ENCODE peak calls at places on chromosomes 7 and 10, in six cellular contexts. One of them, this sample, is unnamed.

GRCh38 chr7:55119571-55119970 is 100.8 kb downstream of the EGFR start:
- DNase-seq in HCEC 1CT: no peak
- DNase-seq in activated T-cell treated with anti-CD3 and anti-CD28 coated beads, Interleukin-2, amount 50 U/mL, for 1 hour: no peak
- DNase-seq in heart right ventricle: no peak
- DNase-seq in psoas muscle: no peak
- DNase-seq in KBM-7: no peak
- DNase-seq in this sample: no peak

GRCh38 chr10:130772676-130773075 is 538.8 kb downstream of the TCERG1L start:
- DNase-seq in HCEC 1CT: no peak
- DNase-seq in activated T-cell treated with anti-CD3 and anti-CD28 coated beads, Interleukin-2, amount 50 U/mL, for 1 hour: no peak
- DNase-seq in heart right ventricle: no peak
- DNase-seq in psoas muscle: no peak
- DNase-seq in KBM-7: no peak
- DNase-seq in this sample: no peak

GRCh38 chr10:97596101-97597055 is 6.9 kb downstream of the C10orf62 start:
- DNase-seq in HCEC 1CT: peak
- DNase-seq in activated T-cell treated with anti-CD3 and anti-CD28 coated beads, Interleukin-2, amount 50 U/mL, for 1 hour: no peak
- DNase-seq in heart right ventricle: no peak
- DNase-seq in psoas muscle: peak
- DNase-seq in KBM-7: no peak
- DNase-seq in this sample: no peak

GRCh38 chr10:61835909-61836232 is 65.6 kb upstream of the ARID5B start:
- DNase-seq in HCEC 1CT: peak
- DNase-seq in activated T-cell treated with anti-CD3 and anti-CD28 coated beads, Interleukin-2, amount 50 U/mL, for 1 hour: no peak
- DNase-seq in heart right ventricle: no peak
- DNase-seq in psoas muscle: no peak
- DNase-seq in KBM-7: no peak
- DNase-seq in this sample: no peak

GRCh38 chr7:157457355-157458253 is 120.8 kb downstream of the DNAJB6 start:
- DNase-seq in HCEC 1CT: no peak
- DNase-seq in activated T-cell treated with anti-CD3 and anti-CD28 coated beads, Interleukin-2, amount 50 U/mL, for 1 hour: no peak
- DNase-seq in heart right ventricle: no peak
- DNase-seq in psoas muscle: peak
- DNase-seq in KBM-7: no peak
- DNase-seq in this sample: no peak

GRCh38 chr7:155998766-155999630 is 186.7 kb upstream of the SHH start:
- DNase-seq in HCEC 1CT: no peak
- DNase-seq in activated T-cell treated with anti-CD3 and anti-CD28 coated beads, Interleukin-2, amount 50 U/mL, for 1 hour: no peak
- DNase-seq in heart right ventricle: no peak
- DNase-seq in psoas muscle: no peak
- DNase-seq in KBM-7: no peak
- DNase-seq in this sample: no peak

GRCh38 chr10:9096288-9096687 is 1041.8 kb downstream of the GATA3 start:
- DNase-seq in HCEC 1CT: no peak
- DNase-seq in activated T-cell treated with anti-CD3 and anti-CD28 coated beads, Interleukin-2, amount 50 U/mL, for 1 hour: peak
- DNase-seq in heart right ventricle: no peak
- DNase-seq in psoas muscle: no peak
- DNase-seq in KBM-7: no peak
- DNase-seq in this sample: no peak

GRCh38 chr7:20323587-20323986 is 7.1 kb upstream of the ITGB8 start:
- DNase-seq in HCEC 1CT: peak
- DNase-seq in activated T-cell treated with anti-CD3 and anti-CD28 coated beads, Interleukin-2, amount 50 U/mL, for 1 hour: no peak
- DNase-seq in heart right ventricle: no peak
- DNase-seq in psoas muscle: no peak
- DNase-seq in KBM-7: no peak
- DNase-seq in this sample: no peak

GRCh38 chr10:58651040-58651439 is 138.4 kb downstream of the BICC1 start:
- DNase-seq in HCEC 1CT: no peak
- DNase-seq in activated T-cell treated with anti-CD3 and anti-CD28 coated beads, Interleukin-2, amount 50 U/mL, for 1 hour: no peak
- DNase-seq in heart right ventricle: no peak
- DNase-seq in psoas muscle: no peak
- DNase-seq in KBM-7: peak
- DNase-seq in this sample: no peak

GRCh38 chr10:26334932-26335573 is 103.1 kb upstream of the APBB1IP start:
- DNase-seq in HCEC 1CT: peak
- DNase-seq in activated T-cell treated with anti-CD3 and anti-CD28 coated beads, Interleukin-2, amount 50 U/mL, for 1 hour: peak
- DNase-seq in heart right ventricle: no peak
- DNase-seq in psoas muscle: no peak
- DNase-seq in KBM-7: peak
- DNase-seq in this sample: peak

GRCh38 chr10:132850246-132850645 is 64.3 kb upstream of the NKX6-2 start:
- DNase-seq in HCEC 1CT: no peak
- DNase-seq in activated T-cell treated with anti-CD3 and anti-CD28 coated beads, Interleukin-2, amount 50 U/mL, for 1 hour: no peak
- DNase-seq in heart right ventricle: no peak
- DNase-seq in psoas muscle: peak
- DNase-seq in KBM-7: no peak
- DNase-seq in this sample: no peak

GRCh38 chr7:27734583-27734982 is 5.4 kb upstream of the TAX1BP1 start:
- DNase-seq in HCEC 1CT: no peak
- DNase-seq in activated T-cell treated with anti-CD3 and anti-CD28 coated beads, Interleukin-2, amount 50 U/mL, for 1 hour: no peak
- DNase-seq in heart right ventricle: no peak
- DNase-seq in psoas muscle: no peak
- DNase-seq in KBM-7: no peak
- DNase-seq in this sample: no peak

GRCh38 chr7:1812693-1813393 is 142.8 kb downstream of the ELFN1 start:
- DNase-seq in HCEC 1CT: no peak
- DNase-seq in activated T-cell treated with anti-CD3 and anti-CD28 coated beads, Interleukin-2, amount 50 U/mL, for 1 hour: no peak
- DNase-seq in heart right ventricle: no peak
- DNase-seq in psoas muscle: no peak
- DNase-seq in KBM-7: no peak
- DNase-seq in this sample: peak

GRCh38 chr10:25398680-25399079 is 223.9 kb downstream of the GPR158 start:
- DNase-seq in HCEC 1CT: no peak
- DNase-seq in activated T-cell treated with anti-CD3 and anti-CD28 coated beads, Interleukin-2, amount 50 U/mL, for 1 hour: no peak
- DNase-seq in heart right ventricle: no peak
- DNase-seq in psoas muscle: no peak
- DNase-seq in KBM-7: no peak
- DNase-seq in this sample: no peak

GRCh38 chr10:69961168-69961863 is 91.3 kb upstream of the MACROH2A2 start:
- DNase-seq in HCEC 1CT: no peak
- DNase-seq in activated T-cell treated with anti-CD3 and anti-CD28 coated beads, Interleukin-2, amount 50 U/mL, for 1 hour: no peak
- DNase-seq in heart right ventricle: no peak
- DNase-seq in psoas muscle: no peak
- DNase-seq in KBM-7: no peak
- DNase-seq in this sample: no peak

GRCh38 chr10:62467509-62467908 is 93.3 kb downstream of the ZNF365 start:
- DNase-seq in HCEC 1CT: peak
- DNase-seq in activated T-cell treated with anti-CD3 and anti-CD28 coated beads, Interleukin-2, amount 50 U/mL, for 1 hour: no peak
- DNase-seq in heart right ventricle: no peak
- DNase-seq in psoas muscle: no peak
- DNase-seq in KBM-7: no peak
- DNase-seq in this sample: no peak

GRCh38 chr10:37535459-37536246 is 321.8 kb downstream of the ZNF248 start:
- DNase-seq in HCEC 1CT: no peak
- DNase-seq in activated T-cell treated with anti-CD3 and anti-CD28 coated beads, Interleukin-2, amount 50 U/mL, for 1 hour: no peak
- DNase-seq in heart right ventricle: no peak
- DNase-seq in psoas muscle: no peak
- DNase-seq in KBM-7: no peak
- DNase-seq in this sample: no peak

GRCh38 chr10:100825946-100826660 is 80.7 kb downstream of the PAX2 start:
- DNase-seq in HCEC 1CT: no peak
- DNase-seq in activated T-cell treated with anti-CD3 and anti-CD28 coated beads, Interleukin-2, amount 50 U/mL, for 1 hour: no peak
- DNase-seq in heart right ventricle: no peak
- DNase-seq in psoas muscle: no peak
- DNase-seq in KBM-7: peak
- DNase-seq in this sample: no peak

GRCh38 chr7:69738396-69738889 is 140.2 kb downstream of the AUTS2 start:
- DNase-seq in HCEC 1CT: no peak
- DNase-seq in activated T-cell treated with anti-CD3 and anti-CD28 coated beads, Interleukin-2, amount 50 U/mL, for 1 hour: no peak
- DNase-seq in heart right ventricle: no peak
- DNase-seq in psoas muscle: no peak
- DNase-seq in KBM-7: no peak
- DNase-seq in this sample: peak

GRCh38 chr7:118026791-118027190 is 153.6 kb upstream of the CTTNBP2 start:
- DNase-seq in HCEC 1CT: no peak
- DNase-seq in activated T-cell treated with anti-CD3 and anti-CD28 coated beads, Interleukin-2, amount 50 U/mL, for 1 hour: no peak
- DNase-seq in heart right ventricle: no peak
- DNase-seq in psoas muscle: no peak
- DNase-seq in KBM-7: no peak
- DNase-seq in this sample: no peak

GRCh38 chr10:74432841-74433594 is 282.0 kb downstream of the ADK start:
- DNase-seq in HCEC 1CT: peak
- DNase-seq in activated T-cell treated with anti-CD3 and anti-CD28 coated beads, Interleukin-2, amount 50 U/mL, for 1 hour: no peak
- DNase-seq in heart right ventricle: no peak
- DNase-seq in psoas muscle: no peak
- DNase-seq in KBM-7: no peak
- DNase-seq in this sample: no peak

GRCh38 chr7:70355591-70356323 is 757.5 kb downstream of the AUTS2 start:
- DNase-seq in HCEC 1CT: no peak
- DNase-seq in activated T-cell treated with anti-CD3 and anti-CD28 coated beads, Interleukin-2, amount 50 U/mL, for 1 hour: no peak
- DNase-seq in heart right ventricle: no peak
- DNase-seq in psoas muscle: no peak
- DNase-seq in KBM-7: no peak
- DNase-seq in this sample: peak

GRCh38 chr7:36937754-36938551 is 213.7 kb upstream of the AOAH start:
- DNase-seq in HCEC 1CT: no peak
- DNase-seq in activated T-cell treated with anti-CD3 and anti-CD28 coated beads, Interleukin-2, amount 50 U/mL, for 1 hour: no peak
- DNase-seq in heart right ventricle: no peak
- DNase-seq in psoas muscle: no peak
- DNase-seq in KBM-7: no peak
- DNase-seq in this sample: no peak

GRCh38 chr7:73449422-73449821 is 15.8 kb downstream of the FZD9 start:
- DNase-seq in HCEC 1CT: no peak
- DNase-seq in activated T-cell treated with anti-CD3 and anti-CD28 coated beads, Interleukin-2, amount 50 U/mL, for 1 hour: no peak
- DNase-seq in heart right ventricle: no peak
- DNase-seq in psoas muscle: no peak
- DNase-seq in KBM-7: no peak
- DNase-seq in this sample: no peak

GRCh38 chr7:106201176-106201575 is 83.6 kb downstream of the NAMPT start:
- DNase-seq in HCEC 1CT: no peak
- DNase-seq in activated T-cell treated with anti-CD3 and anti-CD28 coated beads, Interleukin-2, amount 50 U/mL, for 1 hour: no peak
- DNase-seq in heart right ventricle: no peak
- DNase-seq in psoas muscle: no peak
- DNase-seq in KBM-7: no peak
- DNase-seq in this sample: no peak

GRCh38 chr10:78321500-78321899 is 287.8 kb downstream of the RPS24 start:
- DNase-seq in HCEC 1CT: no peak
- DNase-seq in activated T-cell treated with anti-CD3 and anti-CD28 coated beads, Interleukin-2, amount 50 U/mL, for 1 hour: no peak
- DNase-seq in heart right ventricle: no peak
- DNase-seq in psoas muscle: no peak
- DNase-seq in KBM-7: no peak
- DNase-seq in this sample: no peak

GRCh38 chr7:143227806-143228205 is 6.0 kb downstream of the TAS2R40 start:
- DNase-seq in HCEC 1CT: no peak
- DNase-seq in activated T-cell treated with anti-CD3 and anti-CD28 coated beads, Interleukin-2, amount 50 U/mL, for 1 hour: no peak
- DNase-seq in heart right ventricle: no peak
- DNase-seq in psoas muscle: no peak
- DNase-seq in KBM-7: no peak
- DNase-seq in this sample: no peak

GRCh38 chr10:11443468-11444147 is 167.8 kb downstream of the USP6NL start:
- DNase-seq in HCEC 1CT: no peak
- DNase-seq in activated T-cell treated with anti-CD3 and anti-CD28 coated beads, Interleukin-2, amount 50 U/mL, for 1 hour: no peak
- DNase-seq in heart right ventricle: no peak
- DNase-seq in psoas muscle: no peak
- DNase-seq in KBM-7: no peak
- DNase-seq in this sample: no peak

GRCh38 chr7:71184136-71184535 is 52.2 kb downstream of the GALNT17 start:
- DNase-seq in HCEC 1CT: no peak
- DNase-seq in activated T-cell treated with anti-CD3 and anti-CD28 coated beads, Interleukin-2, amount 50 U/mL, for 1 hour: no peak
- DNase-seq in heart right ventricle: no peak
- DNase-seq in psoas muscle: no peak
- DNase-seq in KBM-7: no peak
- DNase-seq in this sample: no peak

GRCh38 chr7:132485136-132485535 is 91.1 kb downstream of the PLXNA4 start:
- DNase-seq in HCEC 1CT: no peak
- DNase-seq in activated T-cell treated with anti-CD3 and anti-CD28 coated beads, Interleukin-2, amount 50 U/mL, for 1 hour: no peak
- DNase-seq in heart right ventricle: no peak
- DNase-seq in psoas muscle: no peak
- DNase-seq in KBM-7: no peak
- DNase-seq in this sample: no peak

GRCh38 chr10:123665371-123666286 is 526 bp upstream of the GPR26 start:
- DNase-seq in HCEC 1CT: no peak
- DNase-seq in activated T-cell treated with anti-CD3 and anti-CD28 coated beads, Interleukin-2, amount 50 U/mL, for 1 hour: no peak
- DNase-seq in heart right ventricle: no peak
- DNase-seq in psoas muscle: no peak
- DNase-seq in KBM-7: no peak
- DNase-seq in this sample: peak

GRCh38 chr10:102435529-102436233 is 3.3 kb upstream of the CUEDC2 start:
- DNase-seq in HCEC 1CT: no peak
- DNase-seq in activated T-cell treated with anti-CD3 and anti-CD28 coated beads, Interleukin-2, amount 50 U/mL, for 1 hour: no peak
- DNase-seq in heart right ventricle: no peak
- DNase-seq in psoas muscle: no peak
- DNase-seq in KBM-7: peak
- DNase-seq in this sample: no peak

GRCh38 chr10:97921581-97922377 is 72.1 kb downstream of the GOLGA7B start:
- DNase-seq in HCEC 1CT: no peak
- DNase-seq in activated T-cell treated with anti-CD3 and anti-CD28 coated beads, Interleukin-2, amount 50 U/mL, for 1 hour: no peak
- DNase-seq in heart right ventricle: peak
- DNase-seq in psoas muscle: no peak
- DNase-seq in KBM-7: no peak
- DNase-seq in this sample: no peak

GRCh38 chr10:25556457-25556856 is 377.6 kb upstream of the MYO3A start:
- DNase-seq in HCEC 1CT: no peak
- DNase-seq in activated T-cell treated with anti-CD3 and anti-CD28 coated beads, Interleukin-2, amount 50 U/mL, for 1 hour: no peak
- DNase-seq in heart right ventricle: no peak
- DNase-seq in psoas muscle: no peak
- DNase-seq in KBM-7: no peak
- DNase-seq in this sample: no peak

GRCh38 chr7:158774916-158775315 is 54.4 kb downstream of the ESYT2 start:
- DNase-seq in HCEC 1CT: peak
- DNase-seq in activated T-cell treated with anti-CD3 and anti-CD28 coated beads, Interleukin-2, amount 50 U/mL, for 1 hour: no peak
- DNase-seq in heart right ventricle: no peak
- DNase-seq in psoas muscle: no peak
- DNase-seq in KBM-7: no peak
- DNase-seq in this sample: no peak

GRCh38 chr10:73581912-73582311 is 9.2 kb downstream of the USP54 start:
- DNase-seq in HCEC 1CT: no peak
- DNase-seq in activated T-cell treated with anti-CD3 and anti-CD28 coated beads, Interleukin-2, amount 50 U/mL, for 1 hour: no peak
- DNase-seq in heart right ventricle: no peak
- DNase-seq in psoas muscle: no peak
- DNase-seq in KBM-7: no peak
- DNase-seq in this sample: no peak

GRCh38 chr7:47772492-47772891 is 175.8 kb downstream of the PKD1L1 start:
- DNase-seq in HCEC 1CT: no peak
- DNase-seq in activated T-cell treated with anti-CD3 and anti-CD28 coated beads, Interleukin-2, amount 50 U/mL, for 1 hour: no peak
- DNase-seq in heart right ventricle: no peak
- DNase-seq in psoas muscle: no peak
- DNase-seq in KBM-7: no peak
- DNase-seq in this sample: no peak

GRCh38 chr7:53060066-53060465 is 24.6 kb downstream of the POM121L12 start:
- DNase-seq in HCEC 1CT: no peak
- DNase-seq in activated T-cell treated with anti-CD3 and anti-CD28 coated beads, Interleukin-2, amount 50 U/mL, for 1 hour: no peak
- DNase-seq in heart right ventricle: no peak
- DNase-seq in psoas muscle: no peak
- DNase-seq in KBM-7: no peak
- DNase-seq in this sample: no peak

This sample was measured in NCI-H2171.